ENCODE peak calls at places on chromosomes 13 and 19, in eight cellular contexts. P is WTC11, B is T-cell, F is HT1080, E is IMR-90, L is T-helper 17 cell, R is anterior cingulate cortex, I is EL. A is an unnamed sample.

GRCh38 chr19:10817291-10818038 is 18.5 kb downstream of the TMED1 start:
- DNase-seq in P (no peak), B (no peak), F (no peak), E (peak; percentile 98), L (no peak), R (no peak), I (peak; percentile 98), A (no peak)

GRCh38 chr19:50224986-50225747 is 21.7 kb downstream of the MYH14 start:
- DNase-seq in P (no peak), B (no peak), F (no peak), E (no peak), L (no peak), R (peak; percentile 13), I (no peak), A (no peak)

GRCh38 chr13:39417643-39418042 is 185.3 kb downstream of the LHFPL6 start:
- DNase-seq in P (peak; percentile 31), B (no peak), F (peak; percentile 84), E (peak; percentile 72), L (no peak), R (peak; percentile 27), I (peak; percentile 78), A (peak; percentile 86)

GRCh38 chr13:106597190-106597589 is 29.3 kb upstream of the ARGLU1 start:
- DNase-seq in P (no peak), B (no peak), F (no peak), E (no peak), L (no peak), R (no peak), I (no peak), A (no peak)

GRCh38 chr13:98822238-98822606 is 69.8 kb upstream of the SLC15A1 start:
- DNase-seq in P (no peak), B (no peak), F (peak; percentile 20), E (peak; percentile 20), L (no peak), R (no peak), I (peak; percentile 31), A (no peak)

GRCh38 chr13:96899946-96900345 is 94.3 kb downstream of the OXGR1 start:
- DNase-seq in P (no peak), B (no peak), F (no peak), E (no peak), L (no peak), R (no peak), I (no peak), A (no peak)

GRCh38 chr19:40221858-40222619 is 3.9 kb upstream of the TTC9B start:
- DNase-seq in P (peak; percentile 87), B (peak; percentile 75), F (peak; percentile 90), E (peak; percentile 90), L (peak; percentile 60), R (peak; percentile 69), I (peak; percentile 89), A (peak; percentile 75)

GRCh38 chr13:97567510-97568243 is 133.7 kb downstream of the RAP2A start:
- DNase-seq in P (no peak), B (no peak), F (peak; percentile 80), E (peak; percentile 50), L (no peak), R (peak; percentile 5), I (peak; percentile 25), A (peak; percentile 50)

GRCh38 chr19:57233207-57233606 is 2.4 kb downstream of the AURKC start:
- DNase-seq in P (no peak), B (no peak), F (no peak), E (no peak), L (no peak), R (no peak), I (no peak), A (no peak)

GRCh38 chr19:46571495-46571894 is 29.6 kb upstream of the CALM3 start:
- DNase-seq in P (peak; percentile 61), B (no peak), F (peak; percentile 42), E (no peak), L (no peak), R (no peak), I (no peak), A (no peak)

GRCh38 chr19:7928741-7929701 is 3.1 kb upstream of the CTXN1 start:
- DNase-seq in P (peak; percentile 84), B (peak; percentile 81), F (peak; percentile 82), E (peak; percentile 88), L (peak; percentile 76), R (no peak), I (peak; percentile 87), A (peak; percentile 35)

GRCh38 chr19:13557756-13558398 is 51.6 kb upstream of the CACNA1A start:
- DNase-seq in P (peak; percentile 58), B (no peak), F (no peak), E (no peak), L (no peak), R (no peak), I (no peak), A (no peak)

GRCh38 chr13:35499131-35500051 is 22.9 kb upstream of the MAB21L1 start:
- DNase-seq in P (no peak), B (no peak), F (no peak), E (no peak), L (no peak), R (no peak), I (no peak), A (no peak)

GRCh38 chr19:798415-799075 is 1.3 kb downstream of the PTBP1 start:
- DNase-seq in P (no peak), B (no peak), F (no peak), E (no peak), L (no peak), R (no peak), I (no peak), A (no peak)

GRCh38 chr13:79913141-79913827 is 427.6 kb downstream of the SPRY2 start:
- DNase-seq in P (no peak), B (no peak), F (no peak), E (no peak), L (no peak), R (no peak), I (no peak), A (no peak)

GRCh38 chr13:19845758-19846157 is 17.7 kb downstream of the ZMYM5 start:
- DNase-seq in P (no peak), B (no peak), F (peak; percentile 94), E (peak; percentile 99), L (no peak), R (no peak), I (peak; percentile 97), A (peak; percentile 87)

GRCh38 chr13:85638265-85638664 is 161.0 kb downstream of the SLITRK6 start:
- DNase-seq in P (no peak), B (no peak), F (no peak), E (no peak), L (no peak), R (no peak), I (no peak), A (no peak)

A was measured in retinal pigment epithelial cell.